ENCODE peak calls at places on chromosomes 4 and X, in four cellular contexts. One of them, this sample, is unnamed.

GRCh38 chrX:153465691-153466380 is 4.5 kb downstream of the HAUS7 start:
- DNase-seq in HepG2: no peak
- DNase-seq in Panc1: no peak
- DNase-seq in endothelial cell of umbilical vein: no peak
- DNase-seq in this sample: no peak

GRCh38 chr4:56907009-56907408 is 691 bp upstream of the REST start:
- DNase-seq in Panc1: no peak
- DNase-seq in HepG2: no peak
- DNase-seq in endothelial cell of umbilical vein: no peak
- DNase-seq in this sample: peak; percentile 16

GRCh38 chr4:156992943-156993342 is 21.3 kb upstream of the PDGFC start:
- DNase-seq in Panc1: no peak
- DNase-seq in endothelial cell of umbilical vein: no peak
- DNase-seq in HepG2: no peak
- DNase-seq in this sample: no peak

GRCh38 chr4:8215001-8215427 is 15.9 kb downstream of the SH3TC1 start:
- DNase-seq in HepG2: no peak
- DNase-seq in endothelial cell of umbilical vein: peak; percentile 20
- DNase-seq in Panc1: no peak
- DNase-seq in this sample: no peak

GRCh38 chr4:159297088-159297487 is 194.2 kb downstream of the RAPGEF2 start:
- DNase-seq in Panc1: no peak
- DNase-seq in HepG2: no peak
- DNase-seq in endothelial cell of umbilical vein: no peak
- DNase-seq in this sample: no peak

GRCh38 chr4:45102716-45103115 is 376.4 kb upstream of the GNPDA2 start:
- DNase-seq in HepG2: no peak
- DNase-seq in Panc1: no peak
- DNase-seq in endothelial cell of umbilical vein: no peak
- DNase-seq in this sample: no peak

GRCh38 chr4:81675785-81676427 is 204.2 kb upstream of the RASGEF1B start:
- DNase-seq in endothelial cell of umbilical vein: no peak
- DNase-seq in Panc1: no peak
- DNase-seq in HepG2: no peak
- DNase-seq in this sample: no peak

GRCh38 chr4:1201851-1202525 is 29.6 kb upstream of the SPON2 start:
- DNase-seq in endothelial cell of umbilical vein: no peak
- DNase-seq in HepG2: no peak
- DNase-seq in Panc1: no peak
- DNase-seq in this sample: no peak

GRCh38 chrX:9204560-9204959 is 170.6 kb upstream of the FAM9B start:
- DNase-seq in Panc1: no peak
- DNase-seq in HepG2: no peak
- DNase-seq in endothelial cell of umbilical vein: no peak
- DNase-seq in this sample: no peak

GRCh38 chr4:163949976-163950601 is 455.6 kb downstream of the TMA16 start:
- DNase-seq in endothelial cell of umbilical vein: no peak
- DNase-seq in HepG2: no peak
- DNase-seq in Panc1: no peak
- DNase-seq in this sample: no peak

GRCh38 chr4:116724249-116724648 is 361.1 kb downstream of the TRAM1L1 start:
- DNase-seq in HepG2: no peak
- DNase-seq in Panc1: no peak
- DNase-seq in endothelial cell of umbilical vein: no peak
- DNase-seq in this sample: no peak

GRCh38 chrX:106862972-106863688 is 40.0 kb downstream of the RIPPLY1 start:
- DNase-seq in HepG2: peak; percentile 3
- DNase-seq in Panc1: peak; percentile 12
- DNase-seq in endothelial cell of umbilical vein: peak; percentile 3
- DNase-seq in this sample: peak; percentile 37

GRCh38 chrX:18012974-18013373 is 151.9 kb upstream of the RAI2 start:
- DNase-seq in Panc1: no peak
- DNase-seq in endothelial cell of umbilical vein: no peak
- DNase-seq in HepG2: no peak
- DNase-seq in this sample: no peak

GRCh38 chr4:130393246-130394041 is 1297.5 kb downstream of the C4orf33 start:
- DNase-seq in Panc1: no peak
- DNase-seq in endothelial cell of umbilical vein: peak; percentile 19
- DNase-seq in HepG2: peak; percentile 0
- DNase-seq in this sample: no peak

GRCh38 chr4:112418092-112418491 is 97.9 kb downstream of the NEUROG2 start:
- DNase-seq in endothelial cell of umbilical vein: no peak
- DNase-seq in Panc1: no peak
- DNase-seq in HepG2: no peak
- DNase-seq in this sample: peak; percentile 37

GRCh38 chr4:75715105-75715799 is 9.1 kb upstream of the USO1 start:
- DNase-seq in endothelial cell of umbilical vein: no peak
- DNase-seq in HepG2: no peak
- DNase-seq in Panc1: no peak
- DNase-seq in this sample: no peak

GRCh38 chrX:110665636-110666035 is 130.0 kb downstream of the CHRDL1 start:
- DNase-seq in HepG2: peak; percentile 7
- DNase-seq in endothelial cell of umbilical vein: no peak
- DNase-seq in Panc1: no peak
- DNase-seq in this sample: peak; percentile 57

GRCh38 chrX:120310861-120311631 is at the start of gene TMEM255A:
- DNase-seq in HepG2: no peak
- DNase-seq in Panc1: no peak
- DNase-seq in endothelial cell of umbilical vein: no peak
- DNase-seq in this sample: peak; percentile 9

GRCh38 chr4:99755223-99755944 is 61.2 kb upstream of the DAPP1 start:
- DNase-seq in Panc1: no peak
- DNase-seq in HepG2: no peak
- DNase-seq in endothelial cell of umbilical vein: no peak
- DNase-seq in this sample: no peak

GRCh38 chr4:150415213-150415612 is 166.7 kb upstream of the MAB21L2 start:
- DNase-seq in endothelial cell of umbilical vein: no peak
- DNase-seq in Panc1: no peak
- DNase-seq in HepG2: no peak
- DNase-seq in this sample: no peak

GRCh38 chr4:16707874-16708273 is 190.6 kb downstream of the LDB2 start:
- DNase-seq in endothelial cell of umbilical vein: no peak
- DNase-seq in HepG2: no peak
- DNase-seq in Panc1: no peak
- DNase-seq in this sample: no peak

GRCh38 chrX:42143866-42144592 is 220.7 kb upstream of the CASK start:
- DNase-seq in endothelial cell of umbilical vein: no peak
- DNase-seq in Panc1: no peak
- DNase-seq in HepG2: no peak
- DNase-seq in this sample: no peak

GRCh38 chr4:2824329-2825183 is 19.1 kb upstream of the ADD1 start:
- DNase-seq in endothelial cell of umbilical vein: no peak
- DNase-seq in HepG2: no peak
- DNase-seq in Panc1: no peak
- DNase-seq in this sample: no peak

DNA sequence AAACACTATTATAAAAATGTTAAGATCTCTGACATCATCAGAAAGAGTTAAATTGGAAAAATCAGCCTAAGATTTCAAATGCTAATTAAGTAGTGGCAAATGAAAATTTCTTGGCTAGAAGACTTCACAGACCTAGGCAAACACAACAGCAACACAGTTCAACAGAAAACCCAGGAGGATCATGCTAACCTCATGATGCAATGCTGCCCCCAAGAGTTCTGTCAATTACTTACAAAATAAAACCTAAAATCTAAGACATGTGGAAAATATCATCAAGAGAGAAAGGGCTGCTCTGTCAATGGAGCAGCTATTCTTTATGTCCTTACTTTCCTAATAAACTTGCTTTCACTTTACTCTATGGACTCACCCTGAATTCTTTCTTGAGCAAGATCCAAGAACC is 21.0 kb downstream of the S100G start:
- DNase-seq in HepG2: peak; percentile 5
- DNase-seq in endothelial cell of umbilical vein: peak; percentile 56
- DNase-seq in Panc1: no peak
- DNase-seq in this sample: no peak
- TF ChIP-seq CTCF in HepG2: peak; percentile 53
- TF ChIP-seq CTCF in endothelial cell of umbilical vein: peak; percentile 14
- TF ChIP-seq CTCF in Panc1: peak; percentile 34
- TF ChIP-seq CTCF in this sample: peak; percentile 5

GRCh38 chr4:41052287-41052686 is 162.1 kb downstream of the APBB2 start:
- DNase-seq in HepG2: no peak
- DNase-seq in endothelial cell of umbilical vein: no peak
- DNase-seq in Panc1: no peak
- DNase-seq in this sample: no peak
- H3K27ac ChIP-seq in HepG2: no peak overlapping the region
- H3K27ac ChIP-seq in endothelial cell of umbilical vein: no peak overlapping the region
- H3K27ac ChIP-seq in Panc1: no peak overlapping the region
- H3K27ac ChIP-seq in this sample: no peak overlapping the region

GRCh38 chr4:77862478-77863216 is at the start of gene MRPL1:
- DNase-seq in endothelial cell of umbilical vein: peak; percentile 97
- DNase-seq in Panc1: peak; percentile 88
- DNase-seq in HepG2: peak; percentile 94
- DNase-seq in this sample: peak; percentile 88
- TF ChIP-seq CTCF in endothelial cell of umbilical vein: no peak
- TF ChIP-seq CTCF in Panc1: no peak
- TF ChIP-seq CTCF in HepG2: peak; percentile 66
- TF ChIP-seq CTCF in this sample: peak; percentile 17

GRCh38 chr4:168710353-168710946 is 213.6 kb downstream of the PALLD start:
- DNase-seq in endothelial cell of umbilical vein: peak; percentile 82
- DNase-seq in HepG2: peak; percentile 18
- DNase-seq in Panc1: peak; percentile 27
- DNase-seq in this sample: peak; percentile 29
- H3K27ac ChIP-seq in endothelial cell of umbilical vein: no peak overlapping the region
- H3K27ac ChIP-seq in HepG2: no peak overlapping the region
- H3K27ac ChIP-seq in Panc1: no peak overlapping the region
- H3K27ac ChIP-seq in this sample: no peak overlapping the region

GRCh38 chrX:74232859-74233258 is 71.1 kb upstream of the ZCCHC13 start:
- DNase-seq in endothelial cell of umbilical vein: peak; percentile 33
- DNase-seq in Panc1: no peak
- DNase-seq in HepG2: peak; percentile 27
- DNase-seq in this sample: no peak
- TF ChIP-seq CTCF in endothelial cell of umbilical vein: peak; percentile 1
- TF ChIP-seq CTCF in Panc1: no peak
- TF ChIP-seq CTCF in HepG2: no peak
- TF ChIP-seq CTCF in this sample: no peak

DNA sequence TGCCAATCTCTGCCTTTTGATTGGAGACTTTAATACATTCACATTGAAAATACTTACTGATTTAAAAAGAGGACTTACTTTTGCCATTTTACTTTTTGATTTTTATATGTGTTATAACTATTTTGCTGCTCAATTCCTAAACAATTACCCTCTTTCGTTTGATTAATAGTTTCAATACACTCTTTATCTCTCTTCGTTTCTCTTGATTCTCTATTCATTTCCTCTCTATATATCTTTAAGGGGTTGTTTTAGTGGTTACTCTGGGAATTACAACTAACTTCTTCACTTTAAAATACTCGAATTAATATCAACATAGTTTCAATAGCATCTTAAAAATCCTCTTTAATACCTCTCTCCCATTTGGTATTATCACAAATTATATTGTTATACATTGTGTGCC is 116.6 kb downstream of the PTCHD1 start:
- DNase-seq in HepG2: no peak
- DNase-seq in endothelial cell of umbilical vein: no peak
- DNase-seq in Panc1: no peak
- DNase-seq in this sample: no peak
- H3K27ac ChIP-seq in HepG2: no peak overlapping the region
- H3K27ac ChIP-seq in endothelial cell of umbilical vein: no peak overlapping the region
- H3K27ac ChIP-seq in Panc1: no peak overlapping the region
- H3K27ac ChIP-seq in this sample: no peak overlapping the region

GRCh38 chr4:26476545-26476944 is 13.7 kb downstream of the CCKAR start:
- DNase-seq in endothelial cell of umbilical vein: no peak
- DNase-seq in HepG2: no peak
- DNase-seq in Panc1: no peak
- DNase-seq in this sample: no peak

GRCh38 chr4:26478330-26478729 is 12.0 kb downstream of the CCKAR start:
- DNase-seq in Panc1: no peak
- DNase-seq in endothelial cell of umbilical vein: no peak
- DNase-seq in HepG2: no peak
- DNase-seq in this sample: no peak

GRCh38 chr4:26474551-26474950 is 15.7 kb downstream of the CCKAR start:
- DNase-seq in Panc1: no peak
- DNase-seq in endothelial cell of umbilical vein: no peak
- DNase-seq in HepG2: no peak
- DNase-seq in this sample: no peak

GRCh38 chr4:26473893-26474292 is 16.4 kb downstream of the CCKAR start:
- DNase-seq in HepG2: no peak
- DNase-seq in endothelial cell of umbilical vein: no peak
- DNase-seq in Panc1: no peak
- DNase-seq in this sample: no peak

GRCh38 chr4:26475716-26476115 is 14.6 kb downstream of the CCKAR start:
- DNase-seq in HepG2: no peak
- DNase-seq in endothelial cell of umbilical vein: no peak
- DNase-seq in Panc1: no peak
- DNase-seq in this sample: no peak
- TF ChIP-seq CTCF in HepG2: no peak
- TF ChIP-seq CTCF in endothelial cell of umbilical vein: no peak
- TF ChIP-seq CTCF in Panc1: no peak
- TF ChIP-seq CTCF in this sample: no peak

GRCh38 chr4:108519208-108519833 is 101.1 kb upstream of the RPL34 start:
- DNase-seq in HepG2: no peak
- DNase-seq in endothelial cell of umbilical vein: no peak
- DNase-seq in Panc1: no peak
- DNase-seq in this sample: no peak

GRCh38 chr4:108519911-108520310 is 100.5 kb upstream of the RPL34 start:
- DNase-seq in HepG2: no peak
- DNase-seq in endothelial cell of umbilical vein: no peak
- DNase-seq in Panc1: no peak
- DNase-seq in this sample: no peak
- H3K27ac ChIP-seq in HepG2: no peak overlapping the region
- H3K27ac ChIP-seq in endothelial cell of umbilical vein: no peak overlapping the region
- H3K27ac ChIP-seq in Panc1: no peak overlapping the region
- H3K27ac ChIP-seq in this sample: no peak overlapping the region

GRCh38 chr4:47109379-47109778 is 78.0 kb downstream of the GABRB1 start:
- DNase-seq in HepG2: no peak
- DNase-seq in Panc1: no peak
- DNase-seq in endothelial cell of umbilical vein: no peak
- DNase-seq in this sample: no peak
- TF ChIP-seq CTCF in HepG2: no peak
- TF ChIP-seq CTCF in Panc1: no peak
- TF ChIP-seq CTCF in endothelial cell of umbilical vein: no peak
- TF ChIP-seq CTCF in this sample: no peak